ENCODE peak calls at places on chromosomes 1 and 21, in four cellular contexts. One of them, this sample, is unnamed.

GRCh38 chr21:45818904-45819285 is 162.7 kb upstream of the COL6A1 start:
- DNase-seq in Peyer's patch: no peak
- DNase-seq in body of pancreas: no peak
- DNase-seq in endothelial cell: no peak
- DNase-seq in this sample: no peak

GRCh38 chr1:28190337-28190979 is 14.0 kb upstream of the PTAFR start:
- DNase-seq in Peyer's patch: peak
- DNase-seq in body of pancreas: no peak
- DNase-seq in endothelial cell: no peak
- DNase-seq in this sample: no peak

GRCh38 chr1:224582041-224582440 is 34.1 kb upstream of the CNIH3 start:
- DNase-seq in body of pancreas: no peak
- DNase-seq in endothelial cell: no peak
- DNase-seq in Peyer's patch: no peak
- DNase-seq in this sample: no peak

GRCh38 chr1:210352575-210352974 is 23.9 kb downstream of the HHAT start:
- DNase-seq in body of pancreas: no peak
- DNase-seq in endothelial cell: no peak
- DNase-seq in Peyer's patch: no peak
- DNase-seq in this sample: no peak

GRCh38 chr1:155040358-155041093 is 6.9 kb downstream of the DCST1 start:
- DNase-seq in Peyer's patch: no peak
- DNase-seq in endothelial cell: no peak
- DNase-seq in body of pancreas: no peak
- DNase-seq in this sample: no peak

GRCh38 chr1:3900150-3900968 is at the start of gene C1orf174:
- DNase-seq in body of pancreas: peak
- DNase-seq in endothelial cell: peak
- DNase-seq in Peyer's patch: peak
- DNase-seq in this sample: peak

GRCh38 chr1:24967962-24968361 is 37.9 kb upstream of the RUNX3 start:
- DNase-seq in endothelial cell: no peak
- DNase-seq in body of pancreas: no peak
- DNase-seq in Peyer's patch: no peak
- DNase-seq in this sample: no peak

GRCh38 chr1:24179251-24179895 is 7.7 kb downstream of the IFNLR1 start:
- DNase-seq in endothelial cell: no peak
- DNase-seq in body of pancreas: peak
- DNase-seq in Peyer's patch: no peak
- DNase-seq in this sample: no peak

GRCh38 chr1:30743584-30744059 is 14.0 kb downstream of the LAPTM5 start:
- DNase-seq in body of pancreas: no peak
- DNase-seq in endothelial cell: no peak
- DNase-seq in Peyer's patch: peak
- DNase-seq in this sample: no peak

GRCh38 chr1:156474966-156475365 is 25.6 kb downstream of the MEF2D start:
- DNase-seq in body of pancreas: no peak
- DNase-seq in Peyer's patch: no peak
- DNase-seq in endothelial cell: no peak
- DNase-seq in this sample: no peak

GRCh38 chr1:166156674-166157073 is 10.1 kb downstream of the FAM78B start:
- DNase-seq in Peyer's patch: no peak
- DNase-seq in endothelial cell: no peak
- DNase-seq in body of pancreas: no peak
- DNase-seq in this sample: no peak

GRCh38 chr1:52636701-52637695 is 4.0 kb downstream of the SHISAL2A start:
- DNase-seq in body of pancreas: no peak
- DNase-seq in endothelial cell: no peak
- DNase-seq in Peyer's patch: peak
- DNase-seq in this sample: peak

GRCh38 chr21:42389449-42389835 is 6.4 kb downstream of the TMPRSS3 start:
- DNase-seq in body of pancreas: peak
- DNase-seq in Peyer's patch: no peak
- DNase-seq in endothelial cell: no peak
- DNase-seq in this sample: no peak

GRCh38 chr1:43705334-43705733 is 2.0 kb upstream of the ST3GAL3 start:
- DNase-seq in body of pancreas: no peak
- DNase-seq in endothelial cell: no peak
- DNase-seq in Peyer's patch: no peak
- DNase-seq in this sample: no peak

GRCh38 chr1:43705982-43706597 is 1.2 kb upstream of the ST3GAL3 start:
- DNase-seq in body of pancreas: no peak
- DNase-seq in endothelial cell: no peak
- DNase-seq in Peyer's patch: no peak
- DNase-seq in this sample: no peak

GRCh38 chr1:43706598-43707190 is 642 bp upstream of the ST3GAL3 start:
- DNase-seq in Peyer's patch: peak
- DNase-seq in endothelial cell: peak
- DNase-seq in body of pancreas: peak
- DNase-seq in this sample: no peak

GRCh38 chr1:43703836-43704235 is 3.5 kb upstream of the ST3GAL3 start:
- DNase-seq in body of pancreas: no peak
- DNase-seq in Peyer's patch: no peak
- DNase-seq in endothelial cell: no peak
- DNase-seq in this sample: no peak

DNA sequence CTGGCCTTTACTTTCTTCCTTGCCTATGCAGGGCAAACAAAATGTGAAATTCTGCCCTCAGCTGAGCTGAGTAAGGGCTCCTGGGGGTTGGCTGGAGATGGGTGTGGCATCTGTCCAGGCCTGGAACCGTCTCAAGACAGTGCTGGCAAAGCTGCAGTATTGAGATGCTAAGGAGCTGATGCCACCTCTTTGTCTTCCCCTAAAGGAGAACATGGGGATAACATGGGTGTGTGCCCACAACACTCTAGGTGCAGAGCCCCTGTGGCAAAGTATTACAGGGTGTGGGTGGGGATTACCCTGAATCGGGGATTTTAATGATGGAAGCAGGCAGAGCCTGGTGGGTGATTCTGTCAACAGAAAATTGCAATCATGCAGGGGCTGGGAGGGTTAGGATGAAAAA is 2.5 kb upstream of the ST3GAL3 start:
- DNase-seq in Peyer's patch: no peak
- DNase-seq in body of pancreas: peak
- DNase-seq in endothelial cell: no peak
- DNase-seq in this sample: no peak
- TF ChIP-seq CTCF in Peyer's patch: no peak
- TF ChIP-seq CTCF in body of pancreas: no peak
- TF ChIP-seq CTCF in endothelial cell: no peak
- TF ChIP-seq CTCF in this sample: no peak

GRCh38 chr1:2554621-2555387 is 1.4 kb upstream of the TNFRSF14 start:
- DNase-seq in endothelial cell: no peak
- DNase-seq in body of pancreas: no peak
- DNase-seq in Peyer's patch: peak
- DNase-seq in this sample: peak
- TF ChIP-seq CTCF in endothelial cell: no peak
- TF ChIP-seq CTCF in body of pancreas: no peak
- TF ChIP-seq CTCF in Peyer's patch: peak
- TF ChIP-seq CTCF in this sample: no peak

DNA sequence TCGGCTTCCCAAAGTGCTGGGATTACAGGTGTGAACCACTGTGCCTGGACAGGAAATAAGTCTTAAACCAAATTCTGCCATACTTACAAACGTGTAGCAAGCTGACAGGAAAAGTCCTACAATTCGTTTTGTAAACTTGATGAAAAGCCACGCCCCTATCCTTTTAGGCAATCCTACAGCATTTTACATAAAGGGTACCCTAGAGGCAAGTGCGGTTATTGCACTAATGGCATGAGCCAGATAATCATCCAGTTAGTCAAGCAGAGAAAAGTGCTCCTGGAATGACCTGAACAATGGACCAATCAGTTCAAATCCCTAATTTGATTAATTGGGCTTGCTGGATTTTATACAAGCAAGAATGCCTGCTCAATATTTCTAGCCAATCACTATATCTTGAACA is 338.2 kb downstream of the KIF26B start:
- DNase-seq in body of pancreas: no peak
- DNase-seq in Peyer's patch: no peak
- DNase-seq in endothelial cell: no peak
- DNase-seq in this sample: no peak
- TF ChIP-seq CTCF in body of pancreas: no peak
- TF ChIP-seq CTCF in Peyer's patch: no peak
- TF ChIP-seq CTCF in endothelial cell: peak
- TF ChIP-seq CTCF in this sample: no peak

DNA sequence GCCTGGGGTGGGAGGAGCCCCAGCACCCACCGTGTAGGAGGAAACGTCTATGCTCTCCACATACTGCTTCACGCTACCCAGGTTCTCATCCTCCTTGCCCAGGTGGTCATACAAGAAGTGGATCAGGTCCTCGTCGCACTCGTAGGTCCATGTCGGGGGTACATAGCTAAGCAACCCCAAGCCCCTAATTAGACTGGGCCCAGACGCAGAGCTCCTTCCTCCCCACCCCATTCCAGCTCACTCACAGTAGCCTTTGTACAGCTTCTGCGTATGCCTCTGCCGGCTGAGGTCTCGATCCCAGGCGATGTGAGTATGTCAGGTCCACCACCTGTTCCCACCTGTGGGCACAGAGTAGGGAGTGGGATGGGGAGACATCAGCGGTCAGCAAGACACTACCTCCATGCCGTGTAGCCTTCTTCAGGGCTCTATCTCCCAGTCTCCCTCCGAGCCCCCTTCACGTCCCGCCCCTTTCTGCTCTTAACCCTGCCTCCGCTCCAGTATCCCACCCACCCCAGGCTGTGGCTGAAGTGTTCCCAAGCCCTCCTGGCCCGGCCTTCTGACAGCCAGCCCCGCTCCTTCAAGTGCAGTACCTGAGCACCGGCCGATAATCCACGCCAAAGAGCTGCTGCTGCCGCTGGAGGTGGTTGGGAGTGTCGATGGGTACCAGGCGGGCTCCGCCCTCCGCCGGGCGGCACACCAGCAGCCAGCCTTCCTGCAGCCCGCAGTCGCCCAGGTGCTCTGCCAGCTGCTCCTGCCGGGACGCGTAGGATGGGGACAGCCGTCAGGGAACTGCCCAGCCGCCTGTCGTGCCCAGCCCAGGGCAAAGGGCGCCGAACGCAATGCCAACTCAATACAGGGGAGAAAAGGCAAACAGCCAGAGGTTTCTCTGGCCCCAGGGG is 919 bp downstream of the HECTD3 start:
- DNase-seq in Peyer's patch: no peak
- DNase-seq in body of pancreas: peak
- DNase-seq in endothelial cell: no peak
- DNase-seq in this sample: no peak
- TF ChIP-seq CTCF in Peyer's patch: no peak
- TF ChIP-seq CTCF in body of pancreas: no peak
- TF ChIP-seq CTCF in endothelial cell: no peak
- TF ChIP-seq CTCF in this sample: no peak

DNA sequence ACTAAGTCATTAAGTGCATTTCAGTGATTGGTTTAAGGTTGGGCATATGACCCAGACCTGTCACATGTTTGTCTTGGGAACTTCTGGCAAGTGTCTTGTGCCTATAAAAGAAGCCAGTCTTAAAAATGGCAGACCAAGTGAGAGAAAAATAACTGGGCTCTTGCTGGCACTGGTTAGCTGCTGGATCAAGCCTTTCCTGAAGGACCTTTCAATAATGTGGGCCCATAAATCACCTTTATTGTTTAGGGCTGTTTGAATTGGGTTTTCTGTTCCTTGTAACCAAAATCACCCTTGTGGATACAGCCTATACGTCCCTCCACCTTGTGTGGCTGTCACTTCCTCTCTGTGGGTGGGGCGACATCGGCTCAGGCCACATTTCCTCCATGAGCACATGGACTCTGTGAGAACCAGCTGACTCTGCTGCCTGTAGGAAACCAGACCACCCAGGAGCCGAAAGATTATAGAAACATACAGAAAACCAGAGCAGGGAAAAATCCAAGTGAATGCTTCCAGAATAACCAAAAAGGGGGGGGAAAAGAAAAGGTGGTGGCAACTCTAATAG is 25.6 kb upstream of the WNT4 start:
- DNase-seq in body of pancreas: no peak
- DNase-seq in Peyer's patch: no peak
- DNase-seq in endothelial cell: no peak
- DNase-seq in this sample: no peak
- TF ChIP-seq CTCF in body of pancreas: no peak
- TF ChIP-seq CTCF in Peyer's patch: no peak
- TF ChIP-seq CTCF in endothelial cell: no peak
- TF ChIP-seq CTCF in this sample: no peak

DNA sequence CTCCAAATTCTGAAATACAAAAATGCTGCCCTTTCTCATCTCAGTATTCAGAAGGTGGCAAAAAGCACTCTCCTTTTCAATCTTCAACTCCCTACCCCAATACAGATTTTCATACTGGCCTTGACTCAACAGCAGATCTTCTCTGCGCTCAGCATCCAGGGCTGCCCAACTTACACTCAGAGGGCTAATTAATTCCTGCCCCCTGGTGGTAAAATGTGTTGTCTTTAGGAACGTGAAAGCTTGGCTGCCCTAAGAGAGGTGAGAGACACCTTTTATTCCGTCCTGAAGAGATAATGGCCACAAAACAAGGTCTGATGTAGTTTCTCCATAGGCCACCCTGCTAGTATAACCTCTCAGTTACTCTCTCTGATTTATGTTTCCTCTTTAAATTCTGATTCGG is 25.0 kb downstream of the KRTAP24-1 start:
- DNase-seq in Peyer's patch: no peak
- DNase-seq in body of pancreas: no peak
- DNase-seq in endothelial cell: peak
- DNase-seq in this sample: no peak
- TF ChIP-seq CTCF in Peyer's patch: no peak
- TF ChIP-seq CTCF in body of pancreas: no peak
- TF ChIP-seq CTCF in endothelial cell: peak
- TF ChIP-seq CTCF in this sample: no peak

DNA sequence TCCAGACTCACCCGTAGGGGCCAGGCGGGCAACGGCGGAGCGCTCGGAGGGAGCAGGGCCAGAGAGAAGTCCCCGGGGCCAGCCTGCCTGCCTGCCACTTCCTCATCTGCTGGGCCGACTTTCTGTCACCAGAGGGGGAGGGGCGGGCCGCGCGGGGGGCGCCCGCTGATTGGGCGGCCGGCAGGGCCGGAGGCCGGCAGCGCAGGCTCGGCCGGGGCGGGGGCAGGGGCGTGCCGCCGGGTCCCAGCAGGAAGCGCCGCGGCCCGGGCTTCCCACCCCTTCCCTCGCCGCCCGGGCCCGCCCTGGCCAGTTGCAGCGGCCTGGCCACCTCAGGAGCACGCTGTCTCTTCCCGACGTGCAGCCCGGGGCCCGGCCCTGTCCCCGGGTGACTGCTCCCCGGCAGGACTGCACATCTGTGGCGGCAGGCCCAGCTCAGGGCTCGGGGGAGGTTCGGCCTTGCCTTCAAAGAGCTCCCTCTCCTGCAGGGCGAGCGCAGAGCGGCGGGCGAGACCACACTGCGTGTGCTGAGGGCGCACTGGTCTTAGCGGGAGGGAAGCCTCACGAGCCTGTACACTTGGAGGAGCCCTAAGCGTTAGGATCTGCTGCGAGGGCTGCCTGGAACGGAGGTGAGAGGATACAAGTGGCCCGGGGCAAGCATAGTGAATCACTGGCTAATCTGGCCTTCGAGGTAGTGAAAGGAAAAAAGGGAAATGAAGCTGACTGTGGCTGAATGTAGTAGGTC is at the start of gene ELOVL1:
- DNase-seq in endothelial cell: peak
- DNase-seq in Peyer's patch: peak
- DNase-seq in body of pancreas: peak
- DNase-seq in this sample: peak
- TF ChIP-seq CTCF in endothelial cell: no peak
- TF ChIP-seq CTCF in Peyer's patch: peak
- TF ChIP-seq CTCF in body of pancreas: no peak
- TF ChIP-seq CTCF in this sample: no peak

GRCh38 chr1:233359431-233359830 is 31.9 kb downstream of the MAP3K21 start:
- DNase-seq in body of pancreas: peak
- DNase-seq in Peyer's patch: no peak
- DNase-seq in endothelial cell: no peak
- DNase-seq in this sample: no peak
- TF ChIP-seq CTCF in body of pancreas: no peak
- TF ChIP-seq CTCF in Peyer's patch: no peak
- TF ChIP-seq CTCF in endothelial cell: no peak
- TF ChIP-seq CTCF in this sample: no peak

GRCh38 chr1:109239580-109240068 is 9.7 kb upstream of the CELSR2 start:
- DNase-seq in body of pancreas: peak
- DNase-seq in endothelial cell: peak
- DNase-seq in Peyer's patch: no peak
- DNase-seq in this sample: no peak
- TF ChIP-seq CTCF in body of pancreas: peak
- TF ChIP-seq CTCF in endothelial cell: peak
- TF ChIP-seq CTCF in Peyer's patch: no peak
- TF ChIP-seq CTCF in this sample: no peak

This sample was measured in activated B cell treated with CpG ODN at 0.5 μM for 24 hours.